ENCODE peak calls at places on chromosomes 11 and 22, in six cellular contexts. G, R, T, B, X and S are unnamed samples. For H3K27me3, the result is how much of the 10 kb centered on the place peaks cover.

GRCh38 chr11:7278314-7278917 is 26.7 kb downstream of the SYT9 start:
- DNase-seq in G (peak), R (peak), T (peak), B (peak), X (peak), S (peak)

GRCh38 chr22:37626556-37627075 is 12.9 kb upstream of the SH3BP1 start:
- DNase-seq in G (no peak), R (no peak), T (no peak), B (no peak), X (no peak), S (no peak)

GRCh38 chr11:7599209-7599608 is 74.1 kb downstream of the CYB5R2 start:
- DNase-seq in G (no peak), R (no peak), T (no peak), B (no peak), X (no peak), S (no peak)

GRCh38 chr11:12111482-12112149 is 1.2 kb downstream of the MICAL2 start:
- DNase-seq in G (peak), R (peak), T (no peak), B (peak), X (peak), S (no peak)

GRCh38 chr11:74072286-74072685 is 63.4 kb upstream of the UCP3 start:
- DNase-seq in G (no peak), R (no peak), T (no peak), B (no peak), X (no peak), S (no peak)

GRCh38 chr11:91866642-91867041 is 358.0 kb upstream of the FAT3 start:
- DNase-seq in G (no peak), R (no peak), T (no peak), B (no peak), X (no peak), S (no peak)

GRCh38 chr11:126578021-126578420 is 222.5 kb downstream of the ST3GAL4 start:
- DNase-seq in G (no peak), R (no peak), T (no peak), B (no peak), X (no peak), S (no peak)

GRCh38 chr11:123173040-123173855 is 21.8 kb downstream of the CLMP start:
- DNase-seq in G (no peak), R (no peak), T (no peak), B (peak), X (peak), S (peak)

GRCh38 chr11:92401507-92401906 is 176.9 kb downstream of the FAT3 start:
- DNase-seq in G (peak), R (peak), T (no peak), B (no peak), X (no peak), S (no peak)

GRCh38 chr11:91625495-91625894 is 599.1 kb upstream of the FAT3 start:
- DNase-seq in G (no peak), R (no peak), T (no peak), B (no peak), X (no peak), S (no peak)

GRCh38 chr11:46712874-46713576 is 6.0 kb upstream of the F2 start:
- DNase-seq in G (no peak), R (no peak), T (no peak), B (no peak), X (no peak), S (no peak)

GRCh38 chr22:49538006-49538405 is 289.7 kb downstream of the BRD1 start:
- DNase-seq in G (no peak), R (no peak), T (no peak), B (no peak), X (no peak), S (no peak)

GRCh38 chr11:462107-462890 is 12.2 kb downstream of the PTDSS2 start:
- DNase-seq in G (no peak), R (no peak), T (no peak), B (no peak), X (no peak), S (no peak)

GRCh38 chr11:3052109-3052479 is 5.1 kb downstream of the CARS1 start:
- DNase-seq in G (no peak), R (no peak), T (no peak), B (no peak), X (no peak), S (no peak)

GRCh38 chr11:111452146-111452545 is 60.0 kb downstream of the BTG4 start:
- DNase-seq in G (no peak), R (no peak), T (no peak), B (peak), X (peak), S (no peak)

GRCh38 chr11:19345519-19345847 is 104.7 kb upstream of the E2F8 start:
- DNase-seq in G (peak), R (peak), T (no peak), B (peak), X (no peak), S (no peak)

GRCh38 chr11:43984519-43985385 is 42.3 kb downstream of the C11orf96 start:
- DNase-seq in G (no peak), R (no peak), T (no peak), B (no peak), X (no peak), S (peak)

DNA sequence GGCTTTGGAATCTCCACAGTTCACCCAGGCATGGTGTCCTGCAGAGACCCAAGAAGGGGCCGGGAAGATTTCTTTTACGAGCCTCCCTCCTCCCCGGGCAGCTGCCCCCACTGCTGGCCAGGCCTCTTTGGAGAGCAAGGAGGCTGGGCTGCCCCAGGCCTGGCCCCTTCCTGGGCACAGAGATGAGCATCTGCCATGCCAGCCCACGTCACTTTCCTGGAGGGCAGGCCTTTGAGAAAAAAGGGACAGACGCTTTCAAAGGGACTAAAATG is 60.5 kb upstream of the FGF3 start:
- DNase-seq in G (no peak), R (no peak), T (no peak), B (no peak), X (no peak), S (no peak)
- H3K27me3 ChIP-seq in G (under half), R (under half), T (under half), B (under half), X (under half), S (under half)

GRCh38 chr11:75513250-75513649 is 12.5 kb downstream of the GDPD5 start:
- DNase-seq in G (no peak), R (no peak), T (no peak), B (no peak), X (peak), S (no peak)
- TF ChIP-seq EZH2phosphoT487 in G (no peak), R (no peak), T (no peak), B (no peak), X (no peak), S (no peak)

GRCh38 chr11:118264568-118265470 is 722 bp upstream of the MPZL2 start:
- DNase-seq in G (peak), R (peak), T (no peak), B (no peak), X (no peak), S (no peak)

GRCh38 chr11:118263694-118264567 is at the start of gene MPZL2:
- DNase-seq in G (peak), R (peak), T (peak), B (peak), X (peak), S (peak)

GRCh38 chr11:118263109-118263508 is 988 bp downstream of the MPZL2 start:
- DNase-seq in G (no peak), R (no peak), T (no peak), B (no peak), X (no peak), S (no peak)

GRCh38 chr11:118265954-118266353 is 1.9 kb upstream of the MPZL2 start:
- DNase-seq in G (no peak), R (no peak), T (no peak), B (no peak), X (peak), S (no peak)

DNA sequence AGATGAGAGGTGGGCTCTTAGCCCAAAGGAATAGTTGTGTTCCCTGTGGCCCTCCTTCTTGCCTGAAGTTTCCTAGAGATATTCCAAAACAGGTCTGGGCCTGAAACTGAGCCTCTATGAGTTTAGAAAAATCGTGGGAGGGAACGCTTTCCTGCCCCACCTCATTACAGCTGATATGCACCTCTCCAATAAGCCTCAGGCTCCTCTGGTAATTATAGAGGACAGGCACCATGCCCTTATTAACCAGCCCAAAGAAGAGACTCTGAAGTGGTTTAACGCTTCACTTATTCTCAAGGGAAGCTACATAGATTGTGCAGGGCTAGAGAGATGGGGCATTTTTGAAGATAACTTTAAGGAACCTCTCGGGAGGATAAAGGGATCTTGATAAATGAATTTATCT is 3.4 kb upstream of the MPZL2 start:
- DNase-seq in G (no peak), R (no peak), T (no peak), B (no peak), X (no peak), S (no peak)
- H3K27me3 ChIP-seq in G (half or more), R (half or more), T (under half), B (half or more), X (under half), S (under half)

GRCh38 chr11:45209904-45210699 is 63.7 kb downstream of the PRDM11 start:
- DNase-seq in G (peak), R (peak), T (no peak), B (peak), X (no peak), S (peak)
- TF ChIP-seq EZH2phosphoT487 in G (no peak), R (no peak), T (no peak), B (no peak), X (no peak), S (no peak)

GRCh38 chr11:70511345-70511744 is 113.0 kb downstream of the CTTN start:
- DNase-seq in G (no peak), R (peak), T (no peak), B (no peak), X (peak), S (no peak)

GRCh38 chr11:70510571-70510970 is 112.2 kb downstream of the CTTN start:
- DNase-seq in G (no peak), R (no peak), T (no peak), B (no peak), X (no peak), S (no peak)

GRCh38 chr11:70509476-70509875 is 111.1 kb downstream of the CTTN start:
- DNase-seq in G (peak), R (no peak), T (no peak), B (no peak), X (no peak), S (no peak)

GRCh38 chr11:70508231-70508480 is 109.8 kb downstream of the CTTN start:
- DNase-seq in G (no peak), R (no peak), T (no peak), B (no peak), X (no peak), S (no peak)

DNA sequence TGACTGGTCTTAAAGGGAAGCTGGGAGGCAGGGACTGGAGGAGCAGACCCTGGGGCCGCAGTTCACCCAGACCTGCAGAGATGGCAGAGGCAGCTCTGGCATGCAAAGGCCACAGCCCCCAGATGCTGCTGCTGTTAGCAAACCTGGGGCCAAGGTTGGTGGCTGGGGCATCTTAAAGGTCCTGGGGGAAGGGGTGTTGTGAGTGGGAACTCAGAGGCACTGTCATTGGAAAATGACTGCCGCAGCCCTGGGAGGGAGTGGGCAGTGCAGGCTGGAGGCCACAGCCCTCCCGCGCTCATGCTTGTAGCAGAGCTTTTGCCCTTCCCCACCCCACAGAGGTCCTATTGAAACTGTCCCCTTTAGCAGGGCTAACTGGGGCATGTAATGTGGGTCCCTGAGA is 111.8 kb downstream of the CTTN start:
- DNase-seq in G (no peak), R (no peak), T (no peak), B (no peak), X (no peak), S (no peak)
- H3K27me3 ChIP-seq in G (under half), R (under half), T (under half), B (under half), X (under half), S (under half)

DNA sequence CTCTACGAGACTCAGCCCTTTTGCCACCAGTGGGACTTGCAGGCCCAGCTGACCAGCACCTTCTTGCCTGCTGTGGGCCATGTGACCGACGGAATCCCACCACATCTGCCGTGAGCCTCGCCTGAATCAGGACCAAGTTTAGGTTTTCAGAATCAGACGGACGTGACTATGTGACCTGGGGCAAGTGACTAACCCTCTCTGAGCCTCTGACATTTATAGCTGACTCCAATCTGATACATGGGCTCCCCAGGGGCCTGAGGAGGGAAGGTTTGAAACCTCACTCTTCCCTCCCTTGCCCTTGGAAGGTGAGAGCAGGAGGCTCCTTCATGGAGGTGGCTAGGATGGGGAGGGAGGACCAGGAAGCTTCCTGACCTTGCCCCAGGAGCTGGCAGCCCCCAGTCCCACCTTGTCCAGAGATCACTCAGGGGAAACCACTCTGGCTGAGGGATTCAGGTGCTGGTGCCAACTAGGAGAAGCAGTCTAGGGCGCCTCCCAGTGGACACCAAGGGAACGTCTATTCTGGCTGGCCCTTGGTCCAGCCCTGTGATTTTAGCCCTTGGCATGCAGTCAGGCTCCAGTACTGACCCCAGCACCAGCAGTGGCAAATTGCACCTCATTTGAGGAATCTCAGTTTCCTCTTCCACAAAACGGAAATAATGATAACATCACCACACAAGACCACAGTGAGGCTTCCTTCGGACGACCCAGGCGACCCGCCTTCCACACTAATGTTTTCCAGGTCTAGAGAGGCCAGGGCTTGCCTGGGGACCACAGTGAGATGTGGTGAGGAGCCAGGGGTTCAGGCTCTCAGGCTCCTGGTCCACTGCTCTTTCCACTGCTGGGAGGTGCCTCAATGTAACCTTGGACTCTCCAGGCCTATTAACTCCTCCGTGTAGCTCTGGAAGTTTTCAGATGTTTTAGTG is 47.2 kb upstream of the SYT7 start:
- DNase-seq in G (peak), R (peak), T (peak), B (peak), X (peak), S (peak)
- TF ChIP-seq EZH2phosphoT487 in G (no peak), R (no peak), T (no peak), B (no peak), X (no peak), S (no peak)